ENCODE peak calls at places on chromosomes 3 and 15, in nine cellular contexts. One of them, this sample, is unnamed.

GRCh38 chr3:196399485-196399945 is 32.7 kb downstream of the UBXN7 start:
- DNase-seq in kidney: no peak
- DNase-seq in fibroblast of mammary gland: peak
- DNase-seq in endothelial cell: no peak
- DNase-seq in uterus: no peak
- DNase-seq in adrenal gland: peak
- DNase-seq in A549: no peak
- DNase-seq in SK-N-SH: no peak
- DNase-seq in AG10803: peak
- DNase-seq in this sample: peak

GRCh38 chr15:84755736-84756527 is 7.5 kb downstream of the ZNF592 start:
- DNase-seq in kidney: no peak
- DNase-seq in fibroblast of mammary gland: no peak
- DNase-seq in endothelial cell: no peak
- DNase-seq in uterus: no peak
- DNase-seq in adrenal gland: no peak
- DNase-seq in A549: no peak
- DNase-seq in SK-N-SH: no peak
- DNase-seq in AG10803: no peak
- DNase-seq in this sample: no peak

GRCh38 chr15:82928711-82929110 is 23.8 kb downstream of the HOMER2 start:
- DNase-seq in kidney: no peak
- DNase-seq in fibroblast of mammary gland: no peak
- DNase-seq in endothelial cell: no peak
- DNase-seq in uterus: no peak
- DNase-seq in adrenal gland: no peak
- DNase-seq in A549: no peak
- DNase-seq in SK-N-SH: no peak
- DNase-seq in AG10803: peak
- DNase-seq in this sample: no peak

GRCh38 chr15:99729920-99730319 is 3.3 kb downstream of the LYSMD4 start:
- DNase-seq in kidney: no peak
- DNase-seq in fibroblast of mammary gland: peak
- DNase-seq in endothelial cell: peak
- DNase-seq in uterus: peak
- DNase-seq in adrenal gland: peak
- DNase-seq in A549: no peak
- DNase-seq in SK-N-SH: peak
- DNase-seq in AG10803: peak
- DNase-seq in this sample: peak

GRCh38 chr3:23740517-23741402 is 65.0 kb upstream of the UBE2E1 start:
- DNase-seq in kidney: no peak
- DNase-seq in fibroblast of mammary gland: peak
- DNase-seq in endothelial cell: no peak
- DNase-seq in uterus: peak
- DNase-seq in adrenal gland: no peak
- DNase-seq in A549: peak
- DNase-seq in SK-N-SH: no peak
- DNase-seq in AG10803: no peak
- DNase-seq in this sample: no peak

GRCh38 chr3:136929984-136930671 is 27.7 kb upstream of the IL20RB start:
- DNase-seq in kidney: no peak
- DNase-seq in fibroblast of mammary gland: peak
- DNase-seq in endothelial cell: no peak
- DNase-seq in uterus: peak
- DNase-seq in adrenal gland: peak
- DNase-seq in A549: peak
- DNase-seq in SK-N-SH: no peak
- DNase-seq in AG10803: peak
- DNase-seq in this sample: no peak

GRCh38 chr3:95883801-95884200 is 930.6 kb upstream of the EPHA6 start:
- DNase-seq in kidney: no peak
- DNase-seq in fibroblast of mammary gland: no peak
- DNase-seq in endothelial cell: no peak
- DNase-seq in uterus: no peak
- DNase-seq in adrenal gland: no peak
- DNase-seq in A549: no peak
- DNase-seq in SK-N-SH: no peak
- DNase-seq in AG10803: no peak
- DNase-seq in this sample: no peak

GRCh38 chr15:63368503-63368902 is 13.1 kb downstream of the CA12 start:
- DNase-seq in kidney: no peak
- DNase-seq in fibroblast of mammary gland: no peak
- DNase-seq in endothelial cell: no peak
- DNase-seq in uterus: no peak
- DNase-seq in adrenal gland: no peak
- DNase-seq in A549: no peak
- DNase-seq in SK-N-SH: no peak
- DNase-seq in AG10803: no peak
- DNase-seq in this sample: no peak

GRCh38 chr3:104604326-104605010 is 762.2 kb upstream of the ALCAM start:
- DNase-seq in kidney: no peak
- DNase-seq in fibroblast of mammary gland: peak
- DNase-seq in endothelial cell: no peak
- DNase-seq in uterus: no peak
- DNase-seq in adrenal gland: no peak
- DNase-seq in A549: no peak
- DNase-seq in SK-N-SH: no peak
- DNase-seq in AG10803: peak
- DNase-seq in this sample: peak

GRCh38 chr3:71926242-71926560 is 141.3 kb upstream of the PROK2 start:
- DNase-seq in kidney: no peak
- DNase-seq in fibroblast of mammary gland: peak
- DNase-seq in endothelial cell: peak
- DNase-seq in uterus: peak
- DNase-seq in adrenal gland: no peak
- DNase-seq in A549: peak
- DNase-seq in SK-N-SH: peak
- DNase-seq in AG10803: peak
- DNase-seq in this sample: no peak
- TF ChIP-seq CTCF in kidney: peak
- TF ChIP-seq CTCF in fibroblast of mammary gland: peak
- TF ChIP-seq CTCF in endothelial cell: peak
- TF ChIP-seq CTCF in uterus: peak
- TF ChIP-seq CTCF in adrenal gland: no peak
- TF ChIP-seq CTCF in A549: peak
- TF ChIP-seq CTCF in SK-N-SH: peak
- TF ChIP-seq CTCF in AG10803: peak
- TF ChIP-seq CTCF in this sample: peak

DNA sequence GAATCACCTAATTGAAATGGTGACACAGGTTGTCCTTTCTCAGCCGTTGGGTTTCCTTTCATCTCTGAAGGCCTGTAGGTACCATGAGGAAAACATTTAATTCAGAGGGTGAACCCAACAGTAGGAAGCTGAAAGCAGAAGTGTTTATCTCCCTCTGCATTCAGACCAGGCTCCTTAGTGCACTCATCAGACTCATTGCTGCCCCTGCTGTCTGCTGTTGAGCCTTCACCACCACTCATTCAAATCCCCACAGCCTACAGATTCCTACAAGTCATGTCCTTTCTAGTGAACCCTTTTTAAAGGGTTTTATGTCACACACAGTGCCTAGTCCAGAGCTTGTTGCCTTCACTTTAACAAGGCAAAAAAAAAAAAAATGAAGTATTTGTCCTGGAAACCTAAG is 13.4 kb downstream of the WDR48 start:
- DNase-seq in kidney: no peak
- DNase-seq in fibroblast of mammary gland: peak
- DNase-seq in endothelial cell: peak
- DNase-seq in uterus: no peak
- DNase-seq in adrenal gland: no peak
- DNase-seq in A549: peak
- DNase-seq in SK-N-SH: peak
- DNase-seq in AG10803: peak
- DNase-seq in this sample: peak
- TF ChIP-seq CTCF in kidney: peak
- TF ChIP-seq CTCF in fibroblast of mammary gland: peak
- TF ChIP-seq CTCF in endothelial cell: no peak
- TF ChIP-seq CTCF in uterus: peak
- TF ChIP-seq CTCF in adrenal gland: no peak
- TF ChIP-seq CTCF in A549: no peak
- TF ChIP-seq CTCF in SK-N-SH: peak
- TF ChIP-seq CTCF in AG10803: peak
- TF ChIP-seq CTCF in this sample: peak

DNA sequence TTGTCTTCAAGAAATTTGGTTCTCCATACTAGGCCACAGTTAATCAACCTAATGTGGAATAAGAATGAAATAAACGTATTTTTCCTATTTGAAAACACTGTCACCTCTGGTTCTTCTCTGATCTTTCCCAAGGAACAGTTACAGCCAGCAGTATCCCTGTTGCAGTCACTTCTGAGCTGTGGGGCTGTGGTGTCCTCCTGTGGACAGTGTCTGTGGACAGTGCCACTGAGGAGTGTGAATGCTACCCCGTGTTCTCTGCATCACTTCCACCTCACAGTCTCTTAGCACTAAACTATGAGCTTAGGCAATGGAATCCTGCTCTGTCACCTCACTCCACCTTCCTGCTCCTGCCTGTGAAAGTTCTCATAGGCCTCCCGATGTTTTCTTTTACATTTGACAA is 817.5 kb downstream of the VGLL3 start:
- DNase-seq in kidney: no peak
- DNase-seq in fibroblast of mammary gland: no peak
- DNase-seq in endothelial cell: no peak
- DNase-seq in uterus: no peak
- DNase-seq in adrenal gland: no peak
- DNase-seq in A549: no peak
- DNase-seq in SK-N-SH: no peak
- DNase-seq in AG10803: no peak
- DNase-seq in this sample: no peak
- TF ChIP-seq CTCF in kidney: no peak
- TF ChIP-seq CTCF in fibroblast of mammary gland: no peak
- TF ChIP-seq CTCF in endothelial cell: no peak
- TF ChIP-seq CTCF in uterus: no peak
- TF ChIP-seq CTCF in adrenal gland: no peak
- TF ChIP-seq CTCF in A549: no peak
- TF ChIP-seq CTCF in SK-N-SH: no peak
- TF ChIP-seq CTCF in AG10803: no peak
- TF ChIP-seq CTCF in this sample: no peak

DNA sequence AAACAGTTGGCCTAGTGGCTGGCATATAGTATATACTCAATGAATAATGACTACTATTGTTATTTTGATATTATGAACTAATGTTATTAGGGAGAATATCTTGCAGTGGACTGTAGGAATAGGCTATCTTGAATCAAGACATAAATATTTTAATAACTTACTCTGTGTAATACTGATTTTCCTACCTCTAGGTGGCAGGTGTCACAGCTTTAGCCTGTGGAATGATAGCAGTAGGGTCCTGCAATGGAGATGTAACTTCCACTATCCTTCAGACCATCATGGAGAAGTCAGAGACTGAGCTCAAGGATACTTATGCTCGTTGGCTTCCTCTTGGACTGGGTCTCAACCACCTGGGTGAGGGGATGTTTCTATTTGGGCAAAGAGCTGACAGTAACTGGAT is 6.5 kb downstream of the PSMD2 start:
- DNase-seq in kidney: no peak
- DNase-seq in fibroblast of mammary gland: peak
- DNase-seq in endothelial cell: no peak
- DNase-seq in uterus: no peak
- DNase-seq in adrenal gland: no peak
- DNase-seq in A549: no peak
- DNase-seq in SK-N-SH: no peak
- DNase-seq in AG10803: peak
- DNase-seq in this sample: peak
- TF ChIP-seq CTCF in kidney: peak
- TF ChIP-seq CTCF in fibroblast of mammary gland: peak
- TF ChIP-seq CTCF in endothelial cell: no peak
- TF ChIP-seq CTCF in uterus: no peak
- TF ChIP-seq CTCF in adrenal gland: no peak
- TF ChIP-seq CTCF in A549: peak
- TF ChIP-seq CTCF in SK-N-SH: peak
- TF ChIP-seq CTCF in AG10803: peak
- TF ChIP-seq CTCF in this sample: peak

DNA sequence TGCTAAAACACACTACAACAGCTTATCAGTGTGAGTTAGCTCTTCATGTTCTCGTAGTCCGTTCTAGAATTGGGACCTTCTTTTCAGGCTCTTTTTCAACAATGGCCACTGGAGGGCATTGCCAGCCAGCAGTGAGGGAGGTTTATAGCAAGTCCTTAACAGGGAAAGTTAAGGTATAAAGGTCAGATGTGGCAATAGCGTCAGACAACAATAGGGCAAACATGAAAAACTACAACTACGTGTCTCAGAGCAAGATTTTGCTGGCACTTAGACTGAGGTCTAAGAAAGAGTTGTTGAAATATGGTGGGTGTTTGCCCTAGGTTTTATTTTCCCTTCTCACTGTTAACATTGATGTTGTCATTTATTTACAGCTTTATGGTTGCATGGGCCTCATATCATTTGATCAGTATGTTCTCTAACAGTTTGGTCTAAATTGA is 161.4 kb downstream of the GMNC start:
- DNase-seq in kidney: no peak
- DNase-seq in fibroblast of mammary gland: peak
- DNase-seq in endothelial cell: peak
- DNase-seq in uterus: no peak
- DNase-seq in adrenal gland: peak
- DNase-seq in A549: peak
- DNase-seq in SK-N-SH: no peak
- DNase-seq in AG10803: peak
- DNase-seq in this sample: peak
- TF ChIP-seq CTCF in kidney: peak
- TF ChIP-seq CTCF in fibroblast of mammary gland: peak
- TF ChIP-seq CTCF in endothelial cell: no peak
- TF ChIP-seq CTCF in uterus: no peak
- TF ChIP-seq CTCF in adrenal gland: peak
- TF ChIP-seq CTCF in A549: peak
- TF ChIP-seq CTCF in SK-N-SH: peak
- TF ChIP-seq CTCF in AG10803: peak
- TF ChIP-seq CTCF in this sample: peak

GRCh38 chr3:160924776-160925175 is 168.7 kb downstream of the PPM1L start:
- DNase-seq in kidney: no peak
- DNase-seq in fibroblast of mammary gland: no peak
- DNase-seq in endothelial cell: no peak
- DNase-seq in uterus: no peak
- DNase-seq in adrenal gland: no peak
- DNase-seq in A549: no peak
- DNase-seq in SK-N-SH: no peak
- DNase-seq in AG10803: no peak
- DNase-seq in this sample: no peak
- TF ChIP-seq CTCF in kidney: no peak
- TF ChIP-seq CTCF in fibroblast of mammary gland: no peak
- TF ChIP-seq CTCF in endothelial cell: no peak
- TF ChIP-seq CTCF in uterus: no peak
- TF ChIP-seq CTCF in adrenal gland: no peak
- TF ChIP-seq CTCF in A549: no peak
- TF ChIP-seq CTCF in SK-N-SH: no peak
- TF ChIP-seq CTCF in AG10803: no peak
- TF ChIP-seq CTCF in this sample: no peak

GRCh38 chr15:85760531-85761371 is 34.0 kb downstream of the KLHL25 start:
- DNase-seq in kidney: peak
- DNase-seq in fibroblast of mammary gland: no peak
- DNase-seq in endothelial cell: no peak
- DNase-seq in uterus: no peak
- DNase-seq in adrenal gland: peak
- DNase-seq in A549: peak
- DNase-seq in SK-N-SH: no peak
- DNase-seq in AG10803: no peak
- DNase-seq in this sample: no peak
- TF ChIP-seq CTCF in kidney: no peak
- TF ChIP-seq CTCF in fibroblast of mammary gland: no peak
- TF ChIP-seq CTCF in endothelial cell: no peak
- TF ChIP-seq CTCF in uterus: no peak
- TF ChIP-seq CTCF in adrenal gland: no peak
- TF ChIP-seq CTCF in A549: peak
- TF ChIP-seq CTCF in SK-N-SH: no peak
- TF ChIP-seq CTCF in AG10803: no peak
- TF ChIP-seq CTCF in this sample: no peak

This sample was measured in HFFc6.